ENCODE peak calls at places on chromosomes 12 and 14, in seven cellular contexts. Y is fibroblast of lung; E is K562; T is keratinocyte; M is neuronal stem cell; A is CD4-positive, alpha-beta memory T cell; U is tibial artery. G is an unnamed sample.

GRCh38 chr12:10243803-10244520 is 31.3 kb downstream of the GABARAPL1 start:
- DNase-seq in T (no peak), M (no peak), A (no peak), E (no peak), Y (no peak), U (no peak), G (no peak)

GRCh38 chr14:96803958-96804357 is 6.8 kb downstream of the VRK1 start:
- DNase-seq in Y (no peak), M (no peak), T (no peak), E (no peak), A (no peak), U (no peak), G (no peak)

GRCh38 chr12:47361389-47362031 is 281.8 kb upstream of the AMIGO2 start:
- DNase-seq in U (no peak), E (peak; percentile 36), M (no peak), A (peak; percentile 27), T (peak; percentile 53), Y (no peak), G (no peak)

GRCh38 chr12:112837629-112838191 is 46.2 kb downstream of the RPH3A start:
- DNase-seq in U (no peak), E (no peak), A (no peak), M (no peak), Y (peak; percentile 53), T (peak; percentile 33), G (no peak)

GRCh38 chr14:65243766-65244442 is 141.6 kb upstream of the MAX start:
- DNase-seq in A (peak; percentile 22), U (no peak), Y (no peak), E (no peak), T (no peak), M (no peak), G (peak; percentile 22)

GRCh38 chr12:34291426-34291901 is 269.2 kb downstream of the ALG10 start:
- DNase-seq in Y (no peak), U (no peak), M (no peak), A (no peak), T (no peak), E (no peak), G (peak; percentile 17)

GRCh38 chr12:69671597-69671996 is 27.5 kb downstream of the BEST3 start:
- DNase-seq in M (no peak), T (no peak), E (no peak), U (no peak), A (no peak), Y (no peak), G (no peak)

GRCh38 chr14:103727313-103728000 is 11.8 kb downstream of the ZFYVE21 start:
- DNase-seq in T (no peak), M (no peak), A (no peak), E (no peak), U (no peak), Y (no peak), G (no peak)

GRCh38 chr14:50725761-50726160 is 57.7 kb upstream of the SAV1 start:
- DNase-seq in T (no peak), Y (no peak), E (no peak), U (no peak), M (no peak), A (no peak), G (no peak)

GRCh38 chr14:99601301-99601945 is 2.6 kb downstream of the CCDC85C start:
- DNase-seq in T (no peak), Y (peak; percentile 70), A (no peak), E (no peak), U (no peak), M (no peak), G (no peak)

GRCh38 chr14:69039287-69039628 is 60.2 kb upstream of the ACTN1 start:
- DNase-seq in U (no peak), A (no peak), M (no peak), T (peak; percentile 21), Y (peak; percentile 92), E (no peak), G (no peak)

GRCh38 chr12:85277900-85278597 is 2.0 kb upstream of the ALX1 start:
- DNase-seq in Y (peak; percentile 0), E (no peak), T (no peak), U (no peak), A (no peak), M (peak; percentile 37), G (no peak)

GRCh38 chr12:3207858-3208257 is 130.7 kb downstream of the TSPAN9 start:
- DNase-seq in M (no peak), E (peak; percentile 46), U (no peak), T (no peak), A (no peak), Y (no peak), G (no peak)

GRCh38 chr12:79547044-79547734 is 143.6 kb downstream of the PAWR start:
- DNase-seq in M (peak; percentile 77), E (no peak), Y (peak; percentile 94), T (peak; percentile 96), A (no peak), U (no peak), G (no peak)

GRCh38 chr14:95043314-95043713 is 114.0 kb downstream of the DICER1 start:
- DNase-seq in Y (no peak), U (no peak), E (no peak), A (no peak), T (no peak), M (no peak), G (no peak)

GRCh38 chr12:67425394-67425793 is 156.2 kb downstream of the CAND1 start:
- DNase-seq in T (no peak), E (no peak), A (no peak), Y (no peak), U (no peak), M (no peak), G (no peak)

GRCh38 chr14:75562048-75562447 is 16.4 kb upstream of the FLVCR2 start:
- DNase-seq in Y (no peak), T (no peak), U (no peak), E (no peak), M (no peak), A (no peak), G (no peak)

DNA sequence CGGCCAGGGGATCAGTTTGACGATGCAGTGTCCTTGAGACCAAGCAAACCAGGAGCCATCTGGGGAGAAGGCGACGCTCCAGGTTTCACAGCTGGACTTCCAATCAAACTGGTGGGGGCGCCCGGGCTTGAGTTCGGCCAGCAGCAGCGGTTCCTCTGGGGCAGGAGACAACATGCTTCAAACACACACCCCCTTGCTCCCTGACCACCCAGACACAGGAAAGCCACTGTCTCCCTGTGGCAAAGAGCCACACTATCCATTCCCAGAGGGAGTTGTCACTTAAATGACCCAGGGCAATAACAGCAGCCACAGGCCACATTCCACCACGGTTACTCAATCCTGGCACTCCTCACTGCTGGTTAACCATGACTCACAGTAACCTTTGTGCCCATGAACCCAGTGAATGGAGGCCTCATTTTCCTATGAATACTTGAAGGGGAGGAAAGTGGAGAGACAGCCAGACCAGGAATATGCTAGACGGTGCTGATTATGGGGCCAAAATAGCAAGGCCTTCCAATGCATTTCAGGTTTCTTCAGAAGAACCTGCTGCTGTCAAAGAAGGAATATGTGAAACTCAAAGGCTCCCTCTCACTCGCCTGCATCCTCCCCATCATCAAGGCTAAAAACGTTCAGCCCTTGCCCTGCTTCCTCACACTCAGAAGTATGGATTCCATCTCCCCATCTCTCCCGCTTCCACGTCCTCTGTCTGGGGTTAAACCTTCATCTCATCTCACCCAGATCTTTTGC is 8.5 kb downstream of the WSB2 start:
- DNase-seq in M (no peak), Y (peak; percentile 98), E (no peak), T (peak; percentile 93), U (peak; percentile 78), A (no peak), G (no peak)
- H3K27ac ChIP-seq in M (no peak overlapping the region), Y (peak overlapping the region; percentile 88), E (no peak overlapping the region), T (peak overlapping the region; percentile 54), U (peak overlapping the region; percentile 34), A (peak overlapping the region; percentile 4), G (no peak overlapping the region)

GRCh38 chr14:20799955-20800544 is 2.6 kb downstream of the RNASE1 start:
- DNase-seq in U (peak; percentile 56), E (peak; percentile 23), A (no peak), M (no peak), T (no peak), Y (no peak), G (no peak)

GRCh38 chr14:20801726-20802125 is 918 bp downstream of the RNASE1 start:
- DNase-seq in A (no peak), T (no peak), M (no peak), U (no peak), Y (no peak), E (peak; percentile 20), G (no peak)

GRCh38 chr14:20805485-20805884 is 2.8 kb upstream of the RNASE1 start:
- DNase-seq in Y (no peak), M (no peak), E (no peak), U (no peak), A (no peak), T (no peak), G (no peak)

GRCh38 chr14:20803221-20803620 is 577 bp upstream of the RNASE1 start:
- DNase-seq in E (peak; percentile 42), T (no peak), Y (no peak), A (no peak), M (no peak), U (no peak), G (no peak)

DNA sequence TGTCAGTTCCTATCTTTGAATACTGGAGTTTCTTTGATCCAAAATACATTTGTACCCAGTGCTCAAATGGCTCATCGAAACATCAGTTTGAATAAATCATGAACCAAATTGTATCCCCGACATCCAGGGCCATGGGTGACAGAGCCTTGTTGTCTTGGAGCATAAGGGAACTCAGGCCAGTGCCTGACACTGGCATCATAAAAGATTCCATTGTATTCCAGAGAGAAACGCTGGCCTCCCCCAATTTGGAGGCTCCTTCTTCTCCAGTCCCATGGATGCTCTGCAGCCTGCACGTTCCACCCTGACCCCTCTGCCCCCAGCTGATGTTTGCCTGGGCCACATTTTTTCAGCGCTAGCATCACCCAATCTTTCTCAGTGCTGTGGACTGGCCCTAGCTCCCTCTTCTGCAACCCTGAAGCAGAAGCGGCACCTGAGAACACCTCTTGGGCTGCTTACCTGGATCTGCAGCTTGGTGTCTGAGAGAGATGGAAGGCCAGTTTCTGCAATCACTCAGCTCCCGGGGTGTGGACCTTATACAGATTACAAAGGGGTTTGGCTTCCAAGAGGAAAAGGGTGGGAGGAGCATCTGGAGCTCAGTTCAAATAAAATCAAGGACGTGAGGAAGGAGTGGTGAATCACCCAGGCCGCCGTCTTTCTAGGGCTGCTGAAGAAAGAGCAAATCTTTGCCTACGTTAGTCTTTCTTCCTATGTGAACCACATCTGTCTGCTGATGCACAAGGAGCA is at the start of gene RNASE1:
- DNase-seq in A (no peak), M (no peak), U (peak; percentile 70), Y (no peak), T (no peak), E (peak; percentile 34), G (no peak)
- H3K27me3 ChIP-seq in A (no peaks in the 10 kb centered on the region), M (no peaks in the 10 kb centered on the region), U (no peaks in the 10 kb centered on the region), Y (no peaks in the 10 kb centered on the region), T (no peaks in the 10 kb centered on the region), E (no peaks in the 10 kb centered on the region), G (no peaks in the 10 kb centered on the region)

DNA sequence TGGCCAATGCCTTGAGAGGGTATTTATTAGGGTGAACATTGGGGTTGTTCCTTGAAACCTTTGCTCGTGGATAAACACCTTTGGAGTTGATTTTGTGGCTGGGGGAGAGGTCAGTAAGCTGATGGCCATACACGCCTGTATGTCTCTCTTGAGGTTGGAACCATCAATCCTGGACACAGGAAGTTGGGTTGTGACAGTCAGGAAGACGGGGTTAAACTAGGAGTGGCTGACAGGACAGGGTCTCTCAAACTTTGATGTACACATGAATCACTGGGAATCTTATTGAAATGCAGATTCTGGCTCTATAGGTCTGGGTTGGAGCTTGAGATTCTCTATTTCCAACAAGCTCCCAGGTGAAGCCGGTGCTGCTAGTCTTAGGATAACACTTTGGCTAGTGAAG is 12.8 kb upstream of the WSCD2 start:
- DNase-seq in U (no peak), Y (no peak), A (no peak), M (no peak), E (no peak), T (no peak), G (no peak)
- H3K27ac ChIP-seq in U (no peak overlapping the region), Y (no peak overlapping the region), A (no peak overlapping the region), M (no peak overlapping the region), E (peak overlapping the region; percentile 65), T (no peak overlapping the region), G (no peak overlapping the region)

GRCh38 chr14:22422238-22422637 is 166.8 kb downstream of the DAD1 start:
- DNase-seq in E (no peak), T (no peak), M (no peak), Y (no peak), U (no peak), A (no peak), G (no peak)
- H3K27me3 ChIP-seq in E (no peaks in the 10 kb centered on the region), T (peaks cover 13% of the 10 kb centered on the region), M (no peaks in the 10 kb centered on the region), Y (peaks cover 2% of the 10 kb centered on the region), U (no peaks in the 10 kb centered on the region), A (no peaks in the 10 kb centered on the region), G (no peaks in the 10 kb centered on the region)

G was measured in CD4-positive, alpha-beta T cell.